ENCODE peak calls at places on chromosomes 12 and 14, in six cellular contexts. M, E, W, H, G and T are unnamed samples. For H3K36me3, the result is how much of the 10 kb centered on the place peaks cover.

GRCh38 chr12:72025524-72025923 is 86.9 kb downstream of the TPH2 start:
- DNase-seq in M (no peak), E (no peak), W (no peak), H (no peak), G (no peak), T (no peak)

GRCh38 chr14:70872678-70873020 is 34.6 kb upstream of the PCNX1 start:
- DNase-seq in M (no peak), E (no peak), W (no peak), H (no peak), G (no peak), T (no peak)

GRCh38 chr12:19397534-19397933 is 41.8 kb upstream of the AEBP2 start:
- DNase-seq in M (no peak), E (no peak), W (no peak), H (no peak), G (no peak), T (no peak)

GRCh38 chr14:103869406-103870143 is 22.2 kb upstream of the PPP1R13B start:
- DNase-seq in M (no peak), E (peak), W (no peak), H (no peak), G (no peak), T (no peak)

GRCh38 chr14:102672410-102672960 is 80.0 kb downstream of the RCOR1 start:
- DNase-seq in M (no peak), E (no peak), W (no peak), H (no peak), G (no peak), T (no peak)

GRCh38 chr14:58245562-58245961 is 919 bp downstream of the PSMA3 start:
- DNase-seq in M (no peak), E (no peak), W (no peak), H (no peak), G (no peak), T (no peak)

GRCh38 chr14:88424573-88424972 is 39.1 kb downstream of the SPATA7 start:
- DNase-seq in M (no peak), E (no peak), W (no peak), H (no peak), G (no peak), T (no peak)

GRCh38 chr12:105369014-105369413 is 38.5 kb downstream of the C12orf75 start:
- DNase-seq in M (no peak), E (no peak), W (no peak), H (no peak), G (no peak), T (no peak)

GRCh38 chr14:96949594-96949993 is 152.4 kb downstream of the VRK1 start:
- DNase-seq in M (no peak), E (no peak), W (no peak), H (no peak), G (no peak), T (no peak)

GRCh38 chr12:31578632-31579031 is 12.3 kb downstream of the DENND5B start:
- DNase-seq in M (no peak), E (no peak), W (no peak), H (no peak), G (no peak), T (no peak)

GRCh38 chr14:91509878-91510170 is 286 bp downstream of the PPP4R3A start:
- DNase-seq in M (no peak), E (peak), W (peak), H (no peak), G (no peak), T (no peak)

GRCh38 chr12:65634626-65635331 is 189.5 kb upstream of the HMGA2 start:
- DNase-seq in M (no peak), E (no peak), W (no peak), H (no peak), G (peak), T (no peak)

GRCh38 chr12:20132818-20133217 is 235.5 kb upstream of the PDE3A start:
- DNase-seq in M (no peak), E (no peak), W (peak), H (no peak), G (no peak), T (no peak)

GRCh38 chr14:52918486-52918885 is 32.4 kb downstream of the FERMT2 start:
- DNase-seq in M (no peak), E (no peak), W (no peak), H (no peak), G (no peak), T (no peak)

GRCh38 chr14:53925201-53925766 is 31.3 kb downstream of the BMP4 start:
- DNase-seq in M (no peak), E (no peak), W (no peak), H (no peak), G (no peak), T (no peak)

GRCh38 chr12:2126676-2127406 is 74.1 kb downstream of the CACNA1C start:
- DNase-seq in M (no peak), E (no peak), W (no peak), H (no peak), G (no peak), T (no peak)

GRCh38 chr14:84465890-84466289 is 1064.1 kb upstream of the FLRT2 start:
- DNase-seq in M (no peak), E (no peak), W (no peak), H (no peak), G (no peak), T (no peak)

GRCh38 chr14:77485256-77485655 is 13.4 kb downstream of the ISM2 start:
- DNase-seq in M (no peak), E (no peak), W (no peak), H (no peak), G (no peak), T (no peak)

GRCh38 chr14:26621807-26622560 is 24.2 kb upstream of the NOVA1 start:
- DNase-seq in M (no peak), E (no peak), W (peak), H (no peak), G (no peak), T (no peak)

GRCh38 chr14:60654303-60654925 is 5.1 kb upstream of the SIX1 start:
- DNase-seq in M (no peak), E (no peak), W (peak), H (no peak), G (no peak), T (no peak)

GRCh38 chr14:49971156-49972141 is 78.6 kb downstream of the ARF6 start:
- DNase-seq in M (no peak), E (no peak), W (no peak), H (no peak), G (no peak), T (no peak)

GRCh38 chr14:93036652-93037341 is 78.9 kb downstream of the ITPK1 start:
- DNase-seq in M (no peak), E (peak), W (peak), H (no peak), G (peak), T (no peak)

GRCh38 chr12:26271889-26272492 is 76.6 kb downstream of the SSPN start:
- DNase-seq in M (peak), E (peak), W (no peak), H (no peak), G (no peak), T (no peak)

GRCh38 chr14:92932448-92933395 is 9.8 kb downstream of the CHGA start:
- DNase-seq in M (no peak), E (peak), W (no peak), H (no peak), G (no peak), T (no peak)

GRCh38 chr14:102090713-102091112 is 3.9 kb upstream of the HSP90AA1 start:
- DNase-seq in M (no peak), E (no peak), W (no peak), H (no peak), G (no peak), T (no peak)

GRCh38 chr14:105980224-105980623 is 453.8 kb downstream of the TMEM121 start:
- DNase-seq in M (no peak), E (no peak), W (no peak), H (no peak), G (no peak), T (no peak)

GRCh38 chr14:90903101-90903500 is 86.9 kb upstream of the TTC7B start:
- DNase-seq in M (peak), E (no peak), W (peak), H (peak), G (peak), T (no peak)

GRCh38 chr14:81176224-81176623 is 44.5 kb downstream of the GTF2A1 start:
- DNase-seq in M (peak), E (no peak), W (no peak), H (no peak), G (no peak), T (no peak)

DNA sequence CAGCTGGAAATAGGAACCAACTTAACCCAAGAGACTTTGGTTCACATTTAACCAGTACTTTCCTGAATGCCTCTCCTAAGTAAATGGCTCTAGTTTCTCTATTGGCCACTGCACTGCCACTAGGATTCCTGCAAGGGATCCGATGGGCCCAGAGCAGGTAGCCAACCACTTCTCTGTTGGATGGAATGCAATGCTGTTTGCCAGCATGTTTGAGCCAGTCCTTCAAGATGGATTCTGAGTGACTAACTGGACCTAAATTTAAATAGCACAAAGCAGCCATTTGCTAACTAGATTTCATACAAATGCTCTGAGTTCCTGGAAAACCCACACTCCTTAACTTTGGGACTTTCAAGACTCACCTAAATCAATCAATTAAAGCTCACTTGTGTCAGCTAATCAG is 9.5 kb upstream of the CLEC2D start:
- DNase-seq in M (no peak), E (no peak), W (no peak), H (no peak), G (no peak), T (no peak)
- H3K36me3 ChIP-seq in M (half or more), E (under half), W (under half), H (under half), G (under half), T (half or more)

GRCh38 chr14:99515301-99516155 is 34.3 kb downstream of the CCNK start:
- DNase-seq in M (no peak), E (peak), W (no peak), H (no peak), G (no peak), T (no peak)

GRCh38 chr14:99513183-99513694 is 32.0 kb downstream of the CCNK start:
- DNase-seq in M (no peak), E (peak), W (no peak), H (no peak), G (no peak), T (no peak)

GRCh38 chr14:99512571-99513182 is 31.5 kb downstream of the CCNK start:
- DNase-seq in M (no peak), E (peak), W (no peak), H (no peak), G (no peak), T (no peak)

GRCh38 chr14:99514552-99515300 is 33.5 kb downstream of the CCNK start:
- DNase-seq in M (no peak), E (peak), W (no peak), H (no peak), G (no peak), T (no peak)

GRCh38 chr14:99513946-99514551 is 32.8 kb downstream of the CCNK start:
- DNase-seq in M (peak), E (peak), W (no peak), H (no peak), G (no peak), T (no peak)
- H3K36me3 ChIP-seq in M (half or more), E (under half), W (under half), H (under half), G (half or more), T (under half)

GRCh38 chr12:48773686-48774085 is 15.2 kb downstream of the ADCY6 start:
- DNase-seq in M (no peak), E (peak), W (no peak), H (no peak), G (no peak), T (no peak)
- H3K36me3 ChIP-seq in M (half or more), E (under half), W (under half), H (under half), G (under half), T (under half)

GRCh38 chr14:40574780-40575179 is 1031.9 kb upstream of the LRFN5 start:
- DNase-seq in M (no peak), E (no peak), W (no peak), H (no peak), G (no peak), T (no peak)
- H3K36me3 ChIP-seq in M (under half), E (under half), W (under half), H (under half), G (under half), T (under half)

DNA sequence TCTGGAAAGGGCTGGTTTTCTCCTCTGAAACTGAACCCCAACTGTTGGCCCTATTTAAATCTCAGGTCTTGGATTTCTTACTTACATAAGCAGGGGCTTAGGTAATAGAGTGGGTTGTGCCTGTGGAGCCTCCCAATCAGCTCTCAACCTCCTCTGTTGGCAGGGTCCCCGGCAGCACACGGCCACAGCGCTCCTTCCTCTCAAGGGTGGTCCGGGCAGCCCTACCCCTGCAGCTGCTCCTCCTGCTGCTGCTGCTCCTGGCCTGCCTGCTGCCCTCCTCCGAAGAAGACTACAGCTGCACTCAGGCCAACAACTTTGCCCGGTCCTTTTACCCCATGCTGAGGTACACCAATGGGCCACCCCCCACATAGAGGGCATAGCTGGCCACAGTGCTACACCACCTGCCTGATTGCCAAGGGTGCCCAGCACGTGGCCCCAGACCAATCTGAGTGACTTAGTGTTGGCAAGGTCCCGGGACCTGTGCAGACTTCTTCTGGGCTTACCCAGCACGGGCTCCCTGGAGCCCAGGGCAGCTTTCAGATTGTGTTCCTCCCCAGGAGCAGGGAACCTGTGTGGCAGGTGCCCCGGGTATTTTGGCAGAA is 68.9 kb downstream of the ESR2 start:
- DNase-seq in M (no peak), E (no peak), W (no peak), H (no peak), G (no peak), T (no peak)
- H3K36me3 ChIP-seq in M (half or more), E (under half), W (under half), H (under half), G (under half), T (half or more)

DNA sequence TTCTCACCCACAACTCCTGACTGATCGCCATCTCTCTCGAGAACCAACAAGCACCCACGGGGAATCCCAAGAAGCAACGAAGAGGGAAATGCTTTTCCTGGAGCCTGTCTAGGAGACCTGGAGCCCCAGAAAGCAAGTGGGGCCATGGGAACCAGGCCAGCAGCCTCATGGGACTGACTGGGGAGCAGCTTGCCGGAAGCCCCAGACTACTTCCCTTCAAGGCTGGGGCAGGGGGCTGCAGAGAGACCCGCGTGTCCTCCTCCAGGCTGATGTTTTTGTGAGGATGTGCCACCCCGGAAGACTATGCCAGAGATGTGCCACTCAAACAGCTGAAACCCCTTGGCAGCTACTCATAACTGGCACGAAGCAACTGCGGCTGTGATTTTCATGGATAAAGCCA is 83.8 kb downstream of the ACTN1 start:
- DNase-seq in M (no peak), E (no peak), W (no peak), H (no peak), G (no peak), T (no peak)
- H3K36me3 ChIP-seq in M (half or more), E (under half), W (under half), H (under half), G (half or more), T (under half)